ENCODE peak calls at places on chromosomes 16 and 17, in ten cellular contexts. G is fibroblast of the aortic adventitia, T is RWPE1, K is endothelial cell of umbilical vein, B is A549, O is right atrium auricular region, L is testis, F is WTC11, Z is nephron progenitor cell, Y is cardiac fibroblast. Q is an unnamed sample.

GRCh38 chr16:73154063-73154870 is 106.3 kb upstream of the ZFHX3 start:
- DNase-seq in G (peak), T (no peak), K (peak), B (no peak), O (no peak), L (peak), F (no peak), Z (no peak), Y (no peak), Q (no peak)

GRCh38 chr17:19304209-19304608 is 58.3 kb downstream of the B9D1 start:
- DNase-seq in G (peak), T (no peak), K (peak), B (no peak), O (peak), L (peak), F (no peak), Z (no peak), Y (peak), Q (no peak)

GRCh38 chr16:24372824-24373223 is 116.7 kb downstream of the CACNG3 start:
- DNase-seq in G (no peak), T (no peak), K (no peak), B (no peak), O (no peak), L (no peak), F (no peak), Z (no peak), Y (no peak), Q (no peak)

GRCh38 chr17:80105762-80106161 is 4.4 kb downstream of the GAA start:
- DNase-seq in G (peak), T (no peak), K (no peak), B (no peak), O (no peak), L (no peak), F (no peak), Z (no peak), Y (peak), Q (no peak)

GRCh38 chr16:53518550-53519416 is 15.8 kb upstream of the AKTIP start:
- DNase-seq in G (peak), T (no peak), K (peak), B (no peak), O (peak), L (no peak), F (no peak), Z (no peak), Y (peak), Q (peak)

GRCh38 chr17:27568811-27569210 is 62.2 kb upstream of the LGALS9 start:
- DNase-seq in G (no peak), T (no peak), K (no peak), B (no peak), O (no peak), L (no peak), F (no peak), Z (no peak), Y (no peak), Q (no peak)

GRCh38 chr17:58783380-58783779 is 27.7 kb downstream of the PPM1E start:
- DNase-seq in G (peak), T (peak), K (no peak), B (no peak), O (no peak), L (no peak), F (no peak), Z (no peak), Y (peak), Q (no peak)

GRCh38 chr16:35506898-35507194 is 2047.4 kb downstream of the TP53TG3F start:
- DNase-seq in G (no peak), T (no peak), K (no peak), B (no peak), O (no peak), L (no peak), F (no peak), Z (no peak), Y (no peak), Q (no peak)

GRCh38 chr17:32659419-32659842 is 172.6 kb downstream of the CDK5R1 start:
- DNase-seq in G (peak), T (peak), K (peak), B (peak), O (peak), L (peak), F (peak), Z (peak), Y (peak), Q (peak)

GRCh38 chr17:60155815-60156214 is 6.0 kb downstream of the CA4 start:
- DNase-seq in G (no peak), T (no peak), K (no peak), B (no peak), O (no peak), L (no peak), F (no peak), Z (no peak), Y (no peak), Q (no peak)

GRCh38 chr17:39808409-39808997 is 55.6 kb downstream of the IKZF3 start:
- DNase-seq in G (no peak), T (no peak), K (no peak), B (no peak), O (no peak), L (no peak), F (no peak), Z (no peak), Y (no peak), Q (no peak)

GRCh38 chr16:88928405-88929375 is 48.3 kb downstream of the CBFA2T3 start:
- DNase-seq in G (no peak), T (no peak), K (no peak), B (no peak), O (no peak), L (no peak), F (no peak), Z (no peak), Y (no peak), Q (no peak)

GRCh38 chr17:57484081-57484666 is 227.9 kb downstream of the MSI2 start:
- DNase-seq in G (peak), T (no peak), K (no peak), B (no peak), O (no peak), L (no peak), F (no peak), Z (no peak), Y (no peak), Q (no peak)

DNA sequence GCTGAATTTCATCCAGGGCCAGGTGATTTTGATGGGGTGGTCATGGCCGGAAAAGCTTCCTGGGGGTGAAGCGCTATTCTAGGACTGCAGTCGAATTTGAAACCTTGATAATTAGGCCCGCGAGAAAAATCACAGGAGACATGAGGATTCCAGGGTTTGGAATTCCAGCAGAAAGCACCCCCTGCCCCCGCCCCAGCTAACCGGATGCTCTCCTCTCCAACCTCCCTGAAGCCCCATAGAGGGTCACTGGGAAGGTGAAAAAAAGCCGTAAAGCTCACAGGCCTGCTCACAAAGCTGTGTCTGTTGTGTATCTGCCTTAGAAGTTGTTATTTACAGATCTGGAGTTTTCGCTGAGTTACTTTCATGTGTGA is 1.2 kb upstream of the GINS2 start:
- DNase-seq in G (no peak), T (no peak), K (no peak), B (no peak), O (no peak), L (no peak), F (no peak), Z (no peak), Y (no peak), Q (no peak)
- TF ChIP-seq CTCF in G (no peak), T (no peak), K (no peak), B (no peak), O (no peak), L (no peak), F (no peak), Z (no peak), Y (no peak), Q (no peak)

GRCh38 chr17:64357191-64357981 is 33.3 kb downstream of the PECAM1 start:
- DNase-seq in G (peak), T (peak), K (peak), B (no peak), O (peak), L (no peak), F (no peak), Z (no peak), Y (peak), Q (no peak)
- TF ChIP-seq CTCF in G (no peak), T (no peak), K (no peak), B (no peak), O (no peak), L (no peak), F (no peak), Z (no peak), Y (peak), Q (no peak)

GRCh38 chr16:3180445-3180878 is 7.5 kb upstream of the OR1F1 start:
- DNase-seq in G (no peak), T (no peak), K (no peak), B (no peak), O (no peak), L (no peak), F (peak), Z (no peak), Y (peak), Q (no peak)

GRCh38 chr16:3186946-3187690 is 886 bp upstream of the OR1F1 start:
- DNase-seq in G (no peak), T (no peak), K (no peak), B (no peak), O (no peak), L (no peak), F (no peak), Z (no peak), Y (no peak), Q (no peak)

GRCh38 chr16:3179651-3180050 is 8.4 kb upstream of the OR1F1 start:
- DNase-seq in G (no peak), T (no peak), K (no peak), B (no peak), O (no peak), L (no peak), F (no peak), Z (no peak), Y (no peak), Q (no peak)

GRCh38 chr16:3183445-3184139 is 4.4 kb upstream of the OR1F1 start:
- DNase-seq in G (no peak), T (no peak), K (no peak), B (no peak), O (no peak), L (no peak), F (peak), Z (peak), Y (no peak), Q (no peak)

DNA sequence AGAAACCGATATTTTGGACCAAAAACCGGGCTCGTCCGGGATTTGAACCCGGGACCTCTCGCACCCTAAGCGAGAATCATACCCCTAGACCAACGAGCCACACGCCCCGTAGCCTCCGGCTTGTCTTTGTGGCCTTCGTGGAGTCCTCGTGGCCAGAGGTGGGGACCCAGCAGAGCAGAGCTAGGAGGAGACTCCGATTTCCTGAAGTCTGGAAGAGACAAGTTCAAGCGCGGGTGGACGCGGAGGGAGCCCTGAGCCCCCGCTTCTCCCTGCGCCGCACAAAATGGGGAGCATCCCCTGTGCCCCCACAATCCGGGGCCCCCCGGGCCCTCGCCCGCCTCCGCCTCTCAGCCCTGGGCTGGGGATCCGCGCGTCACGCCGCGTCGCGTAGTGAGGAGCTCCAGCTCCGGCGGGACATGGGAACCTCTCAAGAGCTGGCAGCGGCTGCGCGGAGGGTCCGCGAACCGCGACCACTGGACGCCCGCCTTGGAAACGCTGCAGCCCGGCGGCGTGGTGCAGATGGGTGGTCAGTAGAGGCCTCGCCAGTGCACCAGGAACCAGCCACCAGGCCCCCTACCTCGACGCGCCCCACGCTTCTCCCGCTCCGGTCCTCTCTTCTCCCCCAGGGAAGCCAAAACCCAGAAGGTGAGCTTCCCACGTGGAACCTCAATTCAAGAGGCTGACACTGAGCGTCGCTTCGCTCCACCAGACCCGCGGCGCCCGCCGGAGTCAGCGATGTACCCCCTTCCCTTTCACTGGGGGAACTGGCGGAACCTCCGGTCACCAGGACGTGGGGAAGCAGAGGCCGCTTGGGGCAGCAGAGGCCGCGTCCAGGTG is 5.2 kb upstream of the OR1F1 start:
- DNase-seq in G (peak), T (no peak), K (peak), B (peak), O (no peak), L (no peak), F (peak), Z (peak), Y (peak), Q (no peak)
- TF ChIP-seq CTCF in G (peak), T (no peak), K (peak), B (no peak), O (no peak), L (no peak), F (no peak), Z (no peak), Y (no peak), Q (peak)

DNA sequence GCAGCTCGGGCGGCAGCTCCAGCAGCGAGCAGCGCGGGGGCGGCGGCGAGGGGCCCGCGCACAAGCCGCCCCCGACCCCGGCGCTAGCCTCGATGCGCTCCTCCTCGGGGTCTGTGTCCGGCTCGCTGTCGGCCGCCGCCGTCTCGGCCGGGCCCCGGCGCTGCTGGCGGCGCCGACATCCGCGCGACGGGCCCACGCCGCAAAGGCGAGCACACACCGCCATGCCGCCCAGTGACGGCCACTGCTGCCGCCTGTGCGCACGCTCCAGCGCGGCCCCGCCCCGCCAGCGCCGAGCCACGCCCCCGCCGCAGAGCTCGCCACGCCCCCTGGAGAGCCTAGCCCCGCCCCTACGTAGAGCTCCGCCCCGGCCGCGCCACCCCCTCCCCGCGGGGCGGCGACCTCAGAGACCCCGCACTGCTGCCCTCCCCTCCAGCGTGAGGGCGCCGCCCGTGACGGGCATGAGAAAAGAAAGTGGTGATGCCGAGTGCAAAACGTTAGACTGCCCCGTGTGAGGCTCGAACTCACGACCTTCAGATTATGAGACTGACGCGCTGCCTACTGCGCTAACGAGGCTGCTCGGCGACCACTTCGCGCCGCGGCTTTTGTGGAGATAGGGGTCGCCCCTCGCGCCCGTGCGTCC is at the start of gene FBXO31:
- DNase-seq in G (peak), T (peak), K (peak), B (peak), O (peak), L (peak), F (peak), Z (peak), Y (peak), Q (peak)
- TF ChIP-seq CTCF in G (no peak), T (no peak), K (no peak), B (no peak), O (no peak), L (no peak), F (no peak), Z (no peak), Y (no peak), Q (no peak)

GRCh38 chr17:48228720-48229119 is 121.2 kb downstream of the SNX11 start:
- DNase-seq in G (no peak), T (no peak), K (no peak), B (no peak), O (no peak), L (no peak), F (peak), Z (no peak), Y (no peak), Q (no peak)
- TF ChIP-seq CTCF in G (no peak), T (no peak), K (no peak), B (no peak), O (no peak), L (no peak), F (no peak), Z (no peak), Y (no peak), Q (no peak)

GRCh38 chr17:82424863-82425159 is 6.4 kb upstream of the OGFOD3 start:
- DNase-seq in G (no peak), T (no peak), K (no peak), B (no peak), O (no peak), L (no peak), F (no peak), Z (no peak), Y (no peak), Q (no peak)
- TF ChIP-seq CTCF in G (no peak), T (no peak), K (no peak), B (no peak), O (no peak), L (no peak), F (no peak), Z (no peak), Y (no peak), Q (no peak)

DNA sequence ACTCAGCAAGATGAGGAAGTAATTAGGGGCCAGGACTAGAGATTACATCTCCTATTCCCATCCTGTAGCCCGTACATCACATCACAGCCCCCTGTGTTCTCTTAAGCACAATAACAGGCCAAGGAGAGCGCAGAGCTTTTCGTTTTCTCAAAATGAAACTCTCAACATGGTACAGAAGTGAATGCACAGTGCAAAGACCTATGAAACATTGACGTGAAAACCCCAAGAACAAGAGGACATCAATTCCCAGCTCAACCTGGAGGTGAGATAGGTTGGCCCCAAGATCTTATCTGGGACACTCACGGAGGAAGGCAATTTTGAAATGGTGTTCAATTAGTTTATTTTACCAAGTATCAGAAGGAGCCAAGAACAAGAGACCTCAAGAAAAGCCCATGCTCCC is 9.0 kb downstream of the PIK3R5 start:
- DNase-seq in G (no peak), T (no peak), K (no peak), B (no peak), O (no peak), L (no peak), F (no peak), Z (no peak), Y (no peak), Q (no peak)
- TF ChIP-seq CTCF in G (no peak), T (no peak), K (no peak), B (no peak), O (no peak), L (no peak), F (no peak), Z (no peak), Y (no peak), Q (no peak)